ENCODE peak calls at places on chromosomes 1 and 21, in ten cellular contexts. One of them, this sample, is unnamed.
A peak's percentile ranks its signal among the peaks of the same experiment; 100 is the strongest.

GRCh38 chr1:179107706-179108629 is 26.1 kb downstream of the TOR3A start:
- DNase-seq in choroid plexus epithelial cell: no peak
- DNase-seq in breast epithelium: no peak
- DNase-seq in hepatocyte: no peak
- DNase-seq in lower lobe of right lung: no peak
- DNase-seq in cardiac fibroblast: peak; percentile 23
- DNase-seq in AG04450: no peak
- DNase-seq in thoracic aorta: no peak
- DNase-seq in fibroblast of mammary gland: no peak
- DNase-seq in cardiac muscle cell: peak; percentile 8
- DNase-seq in this sample: no peak

GRCh38 chr21:45112371-45112770 is 38.0 kb downstream of the ADARB1 start:
- DNase-seq in fibroblast of mammary gland: peak; percentile 17
- DNase-seq in cardiac muscle cell: peak; percentile 26
- DNase-seq in choroid plexus epithelial cell: no peak
- DNase-seq in hepatocyte: no peak
- DNase-seq in breast epithelium: no peak
- DNase-seq in thoracic aorta: no peak
- DNase-seq in lower lobe of right lung: no peak
- DNase-seq in AG04450: no peak
- DNase-seq in cardiac fibroblast: no peak
- DNase-seq in this sample: no peak

GRCh38 chr21:25107708-25108107 is 499.6 kb downstream of the MRPL39 start:
- DNase-seq in lower lobe of right lung: no peak
- DNase-seq in fibroblast of mammary gland: peak; percentile 92
- DNase-seq in choroid plexus epithelial cell: peak; percentile 62
- DNase-seq in AG04450: peak; percentile 72
- DNase-seq in cardiac fibroblast: peak; percentile 37
- DNase-seq in hepatocyte: no peak
- DNase-seq in breast epithelium: no peak
- DNase-seq in thoracic aorta: no peak
- DNase-seq in cardiac muscle cell: peak; percentile 40
- DNase-seq in this sample: peak; percentile 31

GRCh38 chr1:227885135-227885647 is 62.5 kb downstream of the WNT9A start:
- DNase-seq in fibroblast of mammary gland: no peak
- DNase-seq in choroid plexus epithelial cell: no peak
- DNase-seq in cardiac fibroblast: no peak
- DNase-seq in hepatocyte: peak; percentile 3
- DNase-seq in AG04450: no peak
- DNase-seq in lower lobe of right lung: peak; percentile 46
- DNase-seq in breast epithelium: no peak
- DNase-seq in thoracic aorta: no peak
- DNase-seq in cardiac muscle cell: no peak
- DNase-seq in this sample: no peak

GRCh38 chr1:219927956-219928790 is at the start of gene SLC30A10:
- DNase-seq in fibroblast of mammary gland: peak; percentile 1
- DNase-seq in thoracic aorta: no peak
- DNase-seq in cardiac muscle cell: peak; percentile 10
- DNase-seq in choroid plexus epithelial cell: no peak
- DNase-seq in hepatocyte: peak; percentile 78
- DNase-seq in lower lobe of right lung: no peak
- DNase-seq in AG04450: no peak
- DNase-seq in cardiac fibroblast: peak; percentile 4
- DNase-seq in breast epithelium: no peak
- DNase-seq in this sample: peak; percentile 58

GRCh38 chr1:167491586-167492408 is 26.5 kb downstream of the CD247 start:
- DNase-seq in thoracic aorta: no peak
- DNase-seq in hepatocyte: no peak
- DNase-seq in fibroblast of mammary gland: no peak
- DNase-seq in breast epithelium: no peak
- DNase-seq in cardiac muscle cell: no peak
- DNase-seq in choroid plexus epithelial cell: no peak
- DNase-seq in AG04450: no peak
- DNase-seq in lower lobe of right lung: no peak
- DNase-seq in cardiac fibroblast: no peak
- DNase-seq in this sample: no peak

GRCh38 chr1:19232526-19232851 is 18.8 kb downstream of the EMC1 start:
- DNase-seq in lower lobe of right lung: no peak
- DNase-seq in thoracic aorta: no peak
- DNase-seq in hepatocyte: peak; percentile 26
- DNase-seq in AG04450: peak; percentile 27
- DNase-seq in choroid plexus epithelial cell: peak; percentile 86
- DNase-seq in cardiac fibroblast: peak; percentile 60
- DNase-seq in breast epithelium: no peak
- DNase-seq in cardiac muscle cell: peak; percentile 38
- DNase-seq in fibroblast of mammary gland: peak; percentile 33
- DNase-seq in this sample: peak; percentile 50

GRCh38 chr21:25942145-25942544 is 207.4 kb downstream of the GABPA start:
- DNase-seq in AG04450: no peak
- DNase-seq in cardiac fibroblast: peak; percentile 41
- DNase-seq in breast epithelium: no peak
- DNase-seq in choroid plexus epithelial cell: peak; percentile 42
- DNase-seq in lower lobe of right lung: no peak
- DNase-seq in cardiac muscle cell: no peak
- DNase-seq in thoracic aorta: no peak
- DNase-seq in hepatocyte: no peak
- DNase-seq in fibroblast of mammary gland: no peak
- DNase-seq in this sample: no peak

GRCh38 chr1:204170494-204171155 is 4.5 kb upstream of the REN start:
- DNase-seq in cardiac muscle cell: no peak
- DNase-seq in thoracic aorta: no peak
- DNase-seq in lower lobe of right lung: no peak
- DNase-seq in AG04450: no peak
- DNase-seq in hepatocyte: no peak
- DNase-seq in breast epithelium: no peak
- DNase-seq in choroid plexus epithelial cell: no peak
- DNase-seq in fibroblast of mammary gland: peak; percentile 8
- DNase-seq in cardiac fibroblast: no peak
- DNase-seq in this sample: no peak

GRCh38 chr1:207022996-207023679 is 9.4 kb downstream of the C1orf116 start:
- DNase-seq in thoracic aorta: no peak
- DNase-seq in choroid plexus epithelial cell: no peak
- DNase-seq in AG04450: no peak
- DNase-seq in breast epithelium: no peak
- DNase-seq in hepatocyte: no peak
- DNase-seq in fibroblast of mammary gland: no peak
- DNase-seq in lower lobe of right lung: no peak
- DNase-seq in cardiac fibroblast: no peak
- DNase-seq in cardiac muscle cell: no peak
- DNase-seq in this sample: no peak

GRCh38 chr1:207024202-207025143 is 8.1 kb downstream of the C1orf116 start:
- DNase-seq in fibroblast of mammary gland: no peak
- DNase-seq in hepatocyte: peak; percentile 82
- DNase-seq in lower lobe of right lung: no peak
- DNase-seq in cardiac fibroblast: peak; percentile 49
- DNase-seq in choroid plexus epithelial cell: no peak
- DNase-seq in breast epithelium: no peak
- DNase-seq in thoracic aorta: no peak
- DNase-seq in AG04450: no peak
- DNase-seq in cardiac muscle cell: peak; percentile 78
- DNase-seq in this sample: no peak

GRCh38 chr1:207027221-207027777 is 5.3 kb downstream of the C1orf116 start:
- DNase-seq in choroid plexus epithelial cell: no peak
- DNase-seq in cardiac fibroblast: no peak
- DNase-seq in breast epithelium: no peak
- DNase-seq in fibroblast of mammary gland: no peak
- DNase-seq in hepatocyte: peak; percentile 63
- DNase-seq in AG04450: no peak
- DNase-seq in cardiac muscle cell: no peak
- DNase-seq in lower lobe of right lung: peak; percentile 63
- DNase-seq in thoracic aorta: no peak
- DNase-seq in this sample: no peak

GRCh38 chr1:207026177-207026576 is 6.4 kb downstream of the C1orf116 start:
- DNase-seq in breast epithelium: no peak
- DNase-seq in AG04450: no peak
- DNase-seq in cardiac muscle cell: no peak
- DNase-seq in thoracic aorta: no peak
- DNase-seq in cardiac fibroblast: peak; percentile 46
- DNase-seq in hepatocyte: no peak
- DNase-seq in choroid plexus epithelial cell: no peak
- DNase-seq in fibroblast of mammary gland: no peak
- DNase-seq in lower lobe of right lung: no peak
- DNase-seq in this sample: no peak

GRCh38 chr1:207025144-207025880 is 7.2 kb downstream of the C1orf116 start:
- DNase-seq in hepatocyte: peak; percentile 57
- DNase-seq in breast epithelium: no peak
- DNase-seq in fibroblast of mammary gland: peak; percentile 36
- DNase-seq in choroid plexus epithelial cell: peak; percentile 39
- DNase-seq in cardiac muscle cell: peak; percentile 63
- DNase-seq in cardiac fibroblast: peak; percentile 71
- DNase-seq in lower lobe of right lung: peak; percentile 53
- DNase-seq in AG04450: no peak
- DNase-seq in thoracic aorta: no peak
- DNase-seq in this sample: peak; percentile 79
- H3K4me3 ChIP-seq in hepatocyte: no peak overlapping the region
- H3K4me3 ChIP-seq in breast epithelium: no peak overlapping the region
- H3K4me3 ChIP-seq in fibroblast of mammary gland: no peak overlapping the region
- H3K4me3 ChIP-seq in choroid plexus epithelial cell: no peak overlapping the region
- H3K4me3 ChIP-seq in cardiac muscle cell: no peak overlapping the region
- H3K4me3 ChIP-seq in cardiac fibroblast: no peak overlapping the region
- H3K4me3 ChIP-seq in lower lobe of right lung: peak overlapping the region; percentile 17
- H3K4me3 ChIP-seq in AG04450: no peak overlapping the region
- H3K4me3 ChIP-seq in thoracic aorta: no peak overlapping the region
- H3K4me3 ChIP-seq in this sample: no peak overlapping the region

GRCh38 chr21:29022141-29022540 is 2.3 kb upstream of the USP16 start:
- DNase-seq in choroid plexus epithelial cell: no peak
- DNase-seq in thoracic aorta: no peak
- DNase-seq in breast epithelium: no peak
- DNase-seq in lower lobe of right lung: no peak
- DNase-seq in fibroblast of mammary gland: no peak
- DNase-seq in cardiac muscle cell: no peak
- DNase-seq in AG04450: no peak
- DNase-seq in hepatocyte: no peak
- DNase-seq in cardiac fibroblast: no peak
- DNase-seq in this sample: no peak
- TF ChIP-seq CTCF in choroid plexus epithelial cell: no peak
- TF ChIP-seq CTCF in thoracic aorta: no peak
- TF ChIP-seq CTCF in breast epithelium: no peak
- TF ChIP-seq CTCF in lower lobe of right lung: no peak
- TF ChIP-seq CTCF in fibroblast of mammary gland: no peak
- TF ChIP-seq CTCF in cardiac muscle cell: no peak
- TF ChIP-seq CTCF in AG04450: no peak
- TF ChIP-seq CTCF in hepatocyte: no peak
- TF ChIP-seq CTCF in cardiac fibroblast: no peak
- TF ChIP-seq CTCF in this sample: no peak

GRCh38 chr1:9826087-9826486 is 2.3 kb upstream of the CLSTN1 start:
- DNase-seq in thoracic aorta: no peak
- DNase-seq in fibroblast of mammary gland: no peak
- DNase-seq in lower lobe of right lung: no peak
- DNase-seq in cardiac muscle cell: no peak
- DNase-seq in choroid plexus epithelial cell: no peak
- DNase-seq in breast epithelium: no peak
- DNase-seq in hepatocyte: no peak
- DNase-seq in AG04450: no peak
- DNase-seq in cardiac fibroblast: no peak
- DNase-seq in this sample: no peak
- H3K4me3 ChIP-seq in thoracic aorta: no peak overlapping the region
- H3K4me3 ChIP-seq in fibroblast of mammary gland: no peak overlapping the region
- H3K4me3 ChIP-seq in lower lobe of right lung: no peak overlapping the region
- H3K4me3 ChIP-seq in cardiac muscle cell: no peak overlapping the region
- H3K4me3 ChIP-seq in choroid plexus epithelial cell: no peak overlapping the region
- H3K4me3 ChIP-seq in breast epithelium: no peak overlapping the region
- H3K4me3 ChIP-seq in hepatocyte: no peak overlapping the region
- H3K4me3 ChIP-seq in AG04450: no peak overlapping the region
- H3K4me3 ChIP-seq in cardiac fibroblast: no peak overlapping the region
- H3K4me3 ChIP-seq in this sample: no peak overlapping the region

GRCh38 chr1:116125761-116126160 is 14.6 kb downstream of the MAB21L3 start:
- DNase-seq in breast epithelium: no peak
- DNase-seq in AG04450: no peak
- DNase-seq in cardiac muscle cell: no peak
- DNase-seq in cardiac fibroblast: no peak
- DNase-seq in hepatocyte: no peak
- DNase-seq in lower lobe of right lung: no peak
- DNase-seq in fibroblast of mammary gland: no peak
- DNase-seq in choroid plexus epithelial cell: no peak
- DNase-seq in thoracic aorta: no peak
- DNase-seq in this sample: no peak
- TF ChIP-seq CTCF in breast epithelium: no peak
- TF ChIP-seq CTCF in AG04450: no peak
- TF ChIP-seq CTCF in cardiac muscle cell: no peak
- TF ChIP-seq CTCF in cardiac fibroblast: no peak
- TF ChIP-seq CTCF in hepatocyte: no peak
- TF ChIP-seq CTCF in lower lobe of right lung: no peak
- TF ChIP-seq CTCF in fibroblast of mammary gland: no peak
- TF ChIP-seq CTCF in choroid plexus epithelial cell: no peak
- TF ChIP-seq CTCF in thoracic aorta: no peak
- TF ChIP-seq CTCF in this sample: no peak

GRCh38 chr1:156497743-156498446 is 2.7 kb downstream of the MEF2D start:
- DNase-seq in hepatocyte: no peak
- DNase-seq in AG04450: no peak
- DNase-seq in choroid plexus epithelial cell: no peak
- DNase-seq in breast epithelium: no peak
- DNase-seq in cardiac fibroblast: no peak
- DNase-seq in cardiac muscle cell: no peak
- DNase-seq in lower lobe of right lung: no peak
- DNase-seq in fibroblast of mammary gland: no peak
- DNase-seq in thoracic aorta: no peak
- DNase-seq in this sample: no peak
- H3K4me3 ChIP-seq in hepatocyte: no peak overlapping the region
- H3K4me3 ChIP-seq in AG04450: peak overlapping the region; percentile 43
- H3K4me3 ChIP-seq in choroid plexus epithelial cell: peak overlapping the region; percentile 98
- H3K4me3 ChIP-seq in breast epithelium: peak overlapping the region; percentile 94
- H3K4me3 ChIP-seq in cardiac fibroblast: peak overlapping the region; percentile 95
- H3K4me3 ChIP-seq in cardiac muscle cell: peak overlapping the region; percentile 95
- H3K4me3 ChIP-seq in lower lobe of right lung: peak overlapping the region; percentile 88
- H3K4me3 ChIP-seq in fibroblast of mammary gland: peak overlapping the region; percentile 6
- H3K4me3 ChIP-seq in thoracic aorta: peak overlapping the region; percentile 87
- H3K4me3 ChIP-seq in this sample: peak overlapping the region; percentile 74

This sample was measured in foreskin fibroblast.